ENCODE peak calls at places on chromosomes 13 and 19, in seven cellular contexts. A is mesendoderm, B is H9, V is H1, K is neuronal stem cell, X is trophoblast cell, H is mesenchymal stem cell. C is an unnamed sample.

GRCh38 chr19:34336781-34337271 is 28.2 kb upstream of the GPI start:
- DNase-seq in K (no peak), H (peak; percentile 42), B (no peak), V (no peak), X (no peak), A (peak; percentile 33), C (peak; percentile 47)

GRCh38 chr13:36084131-36084530 is 47.1 kb downstream of the DCLK1 start:
- DNase-seq in V (no peak), B (no peak), H (no peak), K (no peak), A (no peak), X (no peak), C (no peak)

GRCh38 chr13:108000998-108001397 is 214.3 kb downstream of the LIG4 start:
- DNase-seq in A (no peak), B (no peak), K (no peak), V (no peak), X (no peak), H (no peak), C (no peak)

GRCh38 chr19:15417699-15418098 is 1.1 kb downstream of the AKAP8L start:
- DNase-seq in H (no peak), B (no peak), K (no peak), X (no peak), A (peak; percentile 41), V (no peak), C (no peak)

GRCh38 chr13:99433543-99434075 is 67.7 kb upstream of the TM9SF2 start:
- DNase-seq in H (no peak), A (no peak), V (no peak), B (no peak), X (no peak), K (no peak), C (no peak)

GRCh38 chr13:59086147-59086546 is 1077.6 kb downstream of the DIAPH3 start:
- DNase-seq in B (no peak), V (no peak), X (peak; percentile 46), A (no peak), H (peak; percentile 80), K (no peak), C (peak; percentile 88)

GRCh38 chr19:19098084-19098702 is 34.4 kb downstream of the SLC25A42 start:
- DNase-seq in A (no peak), V (no peak), K (no peak), X (peak; percentile 18), H (no peak), B (no peak), C (no peak)

GRCh38 chr19:45115809-45116615 is 23.0 kb downstream of the PPP1R37 start:
- DNase-seq in B (no peak), V (no peak), K (no peak), A (no peak), X (no peak), H (no peak), C (no peak)

GRCh38 chr19:10295305-10295846 is 5.6 kb downstream of the ICAM5 start:
- DNase-seq in B (peak; percentile 60), V (no peak), K (no peak), H (no peak), A (peak; percentile 40), X (no peak), C (no peak)

GRCh38 chr13:23753523-23753922 is 135.7 kb downstream of the MIPEP start:
- DNase-seq in B (no peak), K (no peak), H (peak; percentile 62), A (peak; percentile 47), X (no peak), V (no peak), C (peak; percentile 68)

GRCh38 chr13:27374650-27375049 is 49.8 kb upstream of the GTF3A start:
- DNase-seq in H (peak; percentile 87), K (peak; percentile 51), X (peak; percentile 54), A (peak; percentile 88), B (peak; percentile 67), V (no peak), C (peak; percentile 88)

GRCh38 chr19:38095411-38096308 is 128.4 kb downstream of the DPF1 start:
- DNase-seq in K (peak; percentile 67), V (peak; percentile 44), X (peak; percentile 66), A (peak; percentile 82), H (peak; percentile 71), B (peak; percentile 83), C (peak; percentile 71)

GRCh38 chr13:51303063-51303552 is 36.4 kb upstream of the SERPINE3 start:
- DNase-seq in H (no peak), K (peak; percentile 48), A (no peak), V (peak; percentile 75), B (peak; percentile 88), X (no peak), C (no peak)

GRCh38 chr19:44113138-44113783 is at the start of gene ZNF225:
- DNase-seq in K (peak; percentile 98), B (peak; percentile 99), A (peak; percentile 100), H (peak; percentile 99), X (peak; percentile 99), V (peak; percentile 97), C (peak; percentile 99)

GRCh38 chr19:17526922-17527321 is 15.5 kb downstream of the PGLS start:
- DNase-seq in K (no peak), B (no peak), V (no peak), A (no peak), X (no peak), H (no peak), C (no peak)

GRCh38 chr19:35773020-35773809 is 2.1 kb upstream of the ARHGAP33 start:
- DNase-seq in X (no peak), V (no peak), H (peak; percentile 46), B (no peak), K (no peak), A (no peak), C (peak; percentile 23)

GRCh38 chr13:30334663-30335386 is 27.5 kb upstream of the KATNAL1 start:
- DNase-seq in X (peak; percentile 49), H (no peak), V (no peak), K (peak; percentile 54), B (peak; percentile 43), A (peak; percentile 58), C (peak; percentile 4)

GRCh38 chr19:20503536-20503935 is 62.0 kb downstream of the ZNF737 start:
- DNase-seq in V (no peak), B (no peak), K (no peak), H (no peak), A (no peak), X (no peak), C (peak; percentile 35)

GRCh38 chr19:29665826-29666633 is 769 bp downstream of the PLEKHF1 start:
- DNase-seq in H (peak; percentile 63), B (peak; percentile 86), K (peak; percentile 37), A (peak; percentile 79), X (peak; percentile 38), V (no peak), C (peak; percentile 66)

GRCh38 chr19:46890423-46891170 is 29.8 kb downstream of the ARHGAP35 start:
- DNase-seq in B (no peak), H (peak; percentile 92), K (no peak), X (no peak), A (no peak), V (no peak), C (peak; percentile 92)

GRCh38 chr19:41691268-41691970 is 3.3 kb upstream of the CEACAM7 start:
- DNase-seq in H (no peak), A (peak; percentile 8), B (peak; percentile 61), V (no peak), K (no peak), X (no peak), C (no peak)

GRCh38 chr13:99352351-99353271 is 45.4 kb upstream of the GPR183 start:
- DNase-seq in B (no peak), H (no peak), V (no peak), X (peak; percentile 8), K (no peak), A (no peak), C (no peak)

GRCh38 chr13:73782781-73783180 is 351.4 kb downstream of the KLF12 start:
- DNase-seq in A (no peak), H (peak; percentile 44), B (no peak), X (no peak), V (no peak), K (no peak), C (peak; percentile 78)

GRCh38 chr13:51501096-51501495 is 48.3 kb upstream of the INTS6 start:
- DNase-seq in H (no peak), B (no peak), X (no peak), K (no peak), V (no peak), A (no peak), C (peak; percentile 39)

GRCh38 chr13:20360041-20360491 is 127.9 kb upstream of the GJB6 start:
- DNase-seq in H (peak; percentile 18), A (no peak), B (no peak), X (no peak), K (no peak), V (no peak), C (peak; percentile 43)

GRCh38 chr13:106260352-106260751 is 275.1 kb downstream of the EFNB2 start:
- DNase-seq in B (no peak), X (no peak), V (no peak), K (no peak), H (no peak), A (no peak), C (no peak)

GRCh38 chr13:106261450-106261849 is 274.0 kb downstream of the EFNB2 start:
- DNase-seq in B (no peak), K (no peak), A (no peak), H (no peak), V (no peak), X (peak; percentile 13), C (no peak)

GRCh38 chr13:106259928-106260327 is 275.5 kb downstream of the EFNB2 start:
- DNase-seq in A (no peak), H (no peak), V (no peak), B (no peak), X (no peak), K (no peak), C (no peak)

GRCh38 chr13:106263801-106264200 is 271.7 kb downstream of the EFNB2 start:
- DNase-seq in B (no peak), A (no peak), V (no peak), X (no peak), H (no peak), K (no peak), C (no peak)

GRCh38 chr13:106262886-106263285 is 272.6 kb downstream of the EFNB2 start:
- DNase-seq in H (no peak), K (no peak), B (no peak), A (no peak), V (no peak), X (peak; percentile 59), C (no peak)
- H3K18ac ChIP-seq in H (no peak overlapping the region), K (no peak overlapping the region), B (no peak overlapping the region), A (no peak overlapping the region), V (no peak overlapping the region), X (no peak overlapping the region), C (no peak overlapping the region)

GRCh38 chr13:91878491-91878890 is 480.1 kb downstream of the GPC5 start:
- DNase-seq in K (no peak), B (no peak), X (no peak), H (no peak), A (no peak), V (no peak), C (no peak)
- H3K18ac ChIP-seq in K (no peak overlapping the region), B (no peak overlapping the region), X (no peak overlapping the region), H (no peak overlapping the region), A (no peak overlapping the region), V (no peak overlapping the region), C (no peak overlapping the region)

DNA sequence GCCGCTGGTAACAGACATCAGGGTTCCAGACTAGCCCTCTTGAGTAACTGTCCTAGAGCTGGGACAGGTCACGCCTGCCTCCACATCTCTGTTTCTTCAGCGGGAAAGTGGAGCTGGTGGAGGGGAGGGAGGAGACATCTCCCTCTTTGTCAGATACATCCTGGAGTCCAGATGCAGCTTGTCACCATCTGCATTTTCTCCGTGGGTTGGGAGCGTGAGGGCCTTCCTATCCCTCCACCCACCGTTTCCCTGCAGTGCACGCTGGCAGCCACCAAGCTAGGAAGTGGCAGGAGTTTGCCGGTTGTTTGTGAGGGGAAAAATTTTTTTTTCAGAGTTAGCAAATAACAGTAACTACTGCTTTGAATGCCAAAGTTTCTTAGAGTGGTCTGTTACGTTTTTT is 20.0 kb upstream of the SMIM17 start:
- DNase-seq in B (no peak), H (no peak), A (no peak), X (no peak), K (no peak), V (no peak), C (no peak)
- H3K18ac ChIP-seq in B (no peak overlapping the region), H (no peak overlapping the region), A (no peak overlapping the region), X (no peak overlapping the region), K (no peak overlapping the region), V (no peak overlapping the region), C (no peak overlapping the region)

GRCh38 chr19:3632098-3632497 is 5.5 kb upstream of the CACTIN start:
- DNase-seq in B (no peak), V (no peak), X (no peak), A (no peak), K (no peak), H (no peak), C (no peak)
- H3K18ac ChIP-seq in B (no peak overlapping the region), V (no peak overlapping the region), X (no peak overlapping the region), A (no peak overlapping the region), K (no peak overlapping the region), H (no peak overlapping the region), C (no peak overlapping the region)

C was measured in IMR-90.